ENCODE peak calls at places on chromosomes 7 and 10, in six cellular contexts. L is sigmoid colon, H is HCT116, T is ovary, I is Peyer's patch, G is fibroblast of mammary gland. Y is an unnamed sample.

GRCh38 chr7:144526912-144527610 is 123.6 kb upstream of the NOBOX start:
- DNase-seq in I (no peak), T (no peak), G (peak), H (no peak), L (no peak), Y (no peak)

GRCh38 chr7:1737956-1738355 is 67.9 kb downstream of the ELFN1 start:
- DNase-seq in L (no peak), I (no peak), T (no peak), G (no peak), H (no peak), Y (no peak)

GRCh38 chr10:75098902-75099673 is 12.4 kb upstream of the SAMD8 start:
- DNase-seq in I (no peak), T (no peak), L (no peak), G (no peak), H (no peak), Y (no peak)

GRCh38 chr7:111841596-111842209 is 279.4 kb upstream of the IMMP2L start:
- DNase-seq in H (no peak), G (no peak), L (no peak), I (no peak), T (no peak), Y (no peak)

GRCh38 chr10:131271966-131272365 is 39.6 kb downstream of the TCERG1L start:
- DNase-seq in H (no peak), T (no peak), I (no peak), L (no peak), G (no peak), Y (no peak)

GRCh38 chr10:48455392-48456151 is 149.1 kb downstream of the MAPK8 start:
- DNase-seq in I (no peak), G (no peak), T (peak), H (no peak), L (peak), Y (no peak)

GRCh38 chr7:29350351-29350750 is 155.8 kb downstream of the CHN2 start:
- DNase-seq in L (no peak), T (no peak), H (no peak), I (no peak), G (no peak), Y (peak)

GRCh38 chr10:129968020-129968861 is 4.2 kb upstream of the EBF3 start:
- DNase-seq in T (no peak), G (no peak), H (no peak), L (peak), I (no peak), Y (no peak)

GRCh38 chr7:74544706-74545469 is 91.2 kb downstream of the GTF2IRD1 start:
- DNase-seq in T (no peak), L (no peak), I (no peak), H (peak), G (peak), Y (peak)

GRCh38 chr7:149415391-149416068 is 45.3 kb downstream of the ZNF777 start:
- DNase-seq in T (no peak), G (peak), H (no peak), I (no peak), L (no peak), Y (no peak)

GRCh38 chr7:124688991-124689390 is 76.6 kb downstream of the GPR37 start:
- DNase-seq in H (no peak), I (no peak), G (no peak), L (no peak), T (no peak), Y (no peak)

GRCh38 chr7:101688995-101689907 is 60.2 kb upstream of the MYL10 start:
- DNase-seq in T (no peak), H (no peak), L (no peak), G (no peak), I (no peak), Y (no peak)

GRCh38 chr10:26556756-26557640 is 118.9 kb downstream of the APBB1IP start:
- DNase-seq in L (no peak), H (peak), G (peak), I (no peak), T (no peak), Y (peak)

GRCh38 chr7:6286486-6286885 is 14.1 kb upstream of the CYTH3 start:
- DNase-seq in I (no peak), H (no peak), G (no peak), T (no peak), L (peak), Y (no peak)

GRCh38 chr7:5396999-5397656 is 26.5 kb downstream of the TNRC18 start:
- DNase-seq in G (peak), L (peak), T (peak), I (peak), H (peak), Y (no peak)

GRCh38 chr10:119543814-119544642 is 1.5 kb upstream of the RGS10 start:
- DNase-seq in L (peak), T (no peak), G (peak), H (no peak), I (no peak), Y (no peak)

DNA sequence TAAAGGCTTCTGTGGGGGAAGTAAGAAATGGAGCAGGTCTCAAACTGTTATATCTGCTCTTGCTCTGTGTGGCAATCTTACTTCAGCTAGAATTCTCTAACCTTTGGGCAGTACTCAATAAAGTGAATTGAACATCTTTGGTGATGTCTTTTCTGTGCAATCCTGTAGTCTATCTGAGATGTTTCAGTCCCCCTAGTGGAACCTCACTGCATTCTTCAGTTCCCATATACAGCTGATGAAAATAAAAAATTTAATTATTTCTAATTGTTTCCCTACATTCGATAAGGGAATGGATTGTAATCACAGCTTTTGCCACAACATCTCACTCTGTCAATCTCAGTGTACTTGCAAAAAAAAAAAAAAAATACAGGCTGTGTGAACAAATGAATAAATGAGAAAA is 522.6 kb downstream of the DNAJB9 start:
- DNase-seq in T (no peak), L (no peak), I (no peak), H (peak), G (no peak), Y (no peak)
- TF ChIP-seq CTCF in T (no peak), L (no peak), I (no peak), H (peak), G (no peak), Y (peak)

DNA sequence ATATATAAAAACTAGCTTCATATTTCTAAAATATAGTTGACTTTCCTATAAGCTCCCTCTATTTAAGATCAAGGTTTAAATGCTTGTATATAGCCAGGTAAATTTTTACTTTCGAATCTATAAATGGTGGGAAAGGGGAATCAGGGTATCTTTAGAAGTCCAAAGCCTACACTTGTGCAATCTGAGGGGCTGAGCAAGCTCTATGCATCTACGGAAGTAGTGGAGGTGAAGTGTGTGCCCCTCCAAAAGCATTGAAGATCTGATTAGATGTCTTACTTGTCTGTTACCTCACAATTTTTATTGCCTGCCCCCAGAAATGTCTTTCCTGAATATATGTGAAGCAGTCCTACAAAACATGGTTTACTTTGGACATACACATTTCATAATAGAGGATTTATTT is 1.6 kb downstream of the AKAP9 start:
- DNase-seq in G (no peak), L (no peak), H (no peak), T (no peak), I (no peak), Y (no peak)
- H3K4me3 ChIP-seq in G (peak), L (peak), H (no peak), T (peak), I (no peak), Y (peak)

GRCh38 chr7:157299613-157300405 is 37.0 kb upstream of the DNAJB6 start:
- DNase-seq in T (no peak), H (peak), G (peak), L (no peak), I (no peak), Y (no peak)
- TF ChIP-seq CTCF in T (no peak), H (peak), G (peak), L (no peak), I (no peak), Y (no peak)

DNA sequence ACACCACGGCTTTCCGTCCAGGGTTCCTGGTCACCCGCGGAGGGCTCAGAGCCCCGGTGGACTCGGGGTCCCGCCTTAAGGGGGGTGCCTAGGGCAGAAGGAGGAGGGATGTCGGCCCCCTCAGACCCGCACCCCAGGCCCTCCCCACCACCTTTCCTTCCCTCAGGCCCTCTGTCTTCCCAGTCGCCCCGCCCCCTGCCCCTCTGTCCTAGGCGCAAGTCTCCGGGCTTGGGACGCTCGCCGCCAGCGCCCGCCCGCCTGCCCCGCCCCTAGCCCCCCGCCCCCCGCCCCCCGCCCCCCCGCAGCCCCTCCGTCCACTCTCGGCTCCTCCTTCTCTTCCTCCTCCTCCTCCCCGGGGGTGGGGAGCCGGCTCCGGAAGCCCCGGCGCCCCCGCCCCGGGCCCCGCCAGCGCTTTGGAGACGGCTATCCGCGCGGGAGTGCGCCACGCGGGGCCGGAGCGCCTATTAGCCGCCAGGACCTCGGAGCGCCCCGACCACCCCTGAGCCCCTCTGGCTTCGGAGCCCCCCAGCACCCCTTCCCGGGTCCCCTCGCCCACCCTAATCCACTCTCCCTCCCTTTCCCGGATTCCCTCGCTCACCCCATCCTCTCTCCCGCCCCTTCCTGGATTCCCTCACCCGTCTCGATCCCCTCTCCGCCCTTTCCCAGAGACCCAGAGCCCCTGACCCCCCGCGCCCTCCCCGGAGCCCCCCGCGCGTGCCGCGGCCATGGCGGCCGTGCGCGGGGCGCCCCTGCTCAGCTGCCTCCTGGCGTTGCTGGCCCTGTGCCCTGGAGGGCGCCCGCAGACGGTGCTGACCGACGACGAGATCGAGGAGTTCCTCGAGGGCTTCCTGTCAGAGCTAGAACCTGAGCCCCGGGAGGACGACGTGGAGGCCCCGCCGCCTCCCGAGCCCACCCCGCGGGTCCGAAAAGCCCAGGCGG is at the start of gene AEBP1:
- DNase-seq in G (peak), H (no peak), T (peak), I (peak), L (peak), Y (no peak)
- H3K4me3 ChIP-seq in G (peak), H (no peak), T (peak), I (peak), L (peak), Y (peak)

GRCh38 chr7:12721286-12721830 is 33.9 kb downstream of the ARL4A start:
- DNase-seq in G (no peak), H (no peak), L (no peak), T (no peak), I (no peak), Y (no peak)
- TF ChIP-seq CTCF in G (no peak), H (no peak), L (no peak), T (no peak), I (no peak), Y (no peak)

GRCh38 chr10:110307805-110308204 is 3.1 kb upstream of the SMNDC1 start:
- DNase-seq in H (no peak), I (no peak), G (no peak), T (no peak), L (no peak), Y (no peak)

GRCh38 chr10:110304394-110304779 is 333 bp downstream of the SMNDC1 start:
- DNase-seq in G (no peak), I (no peak), H (no peak), L (peak), T (no peak), Y (no peak)

GRCh38 chr10:110305767-110306451 is 1.2 kb upstream of the SMNDC1 start:
- DNase-seq in H (peak), I (peak), T (peak), G (peak), L (no peak), Y (peak)

GRCh38 chr10:110304780-110305421 is at the start of gene SMNDC1:
- DNase-seq in L (peak), T (peak), H (peak), I (peak), G (peak), Y (peak)

GRCh38 chr10:110306452-110306768 is 1.7 kb upstream of the SMNDC1 start:
- DNase-seq in T (no peak), I (no peak), L (no peak), G (no peak), H (no peak), Y (no peak)
- H3K4me3 ChIP-seq in T (no peak), I (no peak), L (no peak), G (peak), H (no peak), Y (no peak)